ENCODE peak calls at places on chromosomes 2 and 18, in nine cellular contexts. E, M, A, J, F, G, T, W and O are unnamed samples.

GRCh38 chr18:23650963-23651927 is 11.5 kb downstream of the ANKRD29 start:
- DNase-seq in W (peak; percentile 89), G (no peak), T (no peak), E (no peak), F (no peak), A (peak; percentile 77), J (no peak), M (no peak), O (peak; percentile 68)

GRCh38 chr2:134669731-134670669 is 48.8 kb downstream of the TMEM163 start:
- DNase-seq in T (peak; percentile 42), A (no peak), E (peak; percentile 89), F (no peak), M (no peak), W (no peak), G (no peak), J (no peak), O (no peak)

GRCh38 chr2:148614024-148614331 is 30.6 kb upstream of the EPC2 start:
- DNase-seq in J (no peak), G (no peak), A (peak; percentile 22), M (no peak), T (no peak), F (no peak), W (no peak), E (no peak), O (peak; percentile 44)

GRCh38 chr2:33214857-33215256 is 261.6 kb upstream of the RASGRP3 start:
- DNase-seq in F (no peak), T (no peak), J (no peak), A (no peak), E (no peak), M (no peak), G (no peak), W (no peak), O (no peak)

GRCh38 chr2:6845312-6845711 is 20.4 kb downstream of the CMPK2 start:
- DNase-seq in T (no peak), E (no peak), A (no peak), G (no peak), M (no peak), W (peak; percentile 27), J (no peak), F (no peak), O (no peak)

GRCh38 chr2:174959787-174960186 is 45.4 kb downstream of the CHN1 start:
- DNase-seq in T (no peak), M (no peak), A (no peak), F (no peak), E (no peak), G (no peak), W (no peak), J (no peak), O (no peak)

GRCh38 chr2:213086566-213086965 is 64.8 kb downstream of the IKZF2 start:
- DNase-seq in M (no peak), W (peak; percentile 56), A (no peak), E (no peak), T (no peak), F (no peak), G (no peak), J (no peak), O (peak; percentile 18)

GRCh38 chr18:54125429-54125828 is 99.0 kb downstream of the MBD2 start:
- DNase-seq in M (no peak), A (no peak), E (no peak), W (no peak), G (no peak), T (no peak), J (no peak), F (no peak), O (peak; percentile 72)

GRCh38 chr18:11749305-11749704 is 60.2 kb downstream of the GNAL start:
- DNase-seq in W (no peak), A (no peak), T (no peak), M (no peak), F (no peak), J (no peak), E (no peak), G (no peak), O (no peak)

GRCh38 chr18:11750581-11751304 is 61.7 kb downstream of the GNAL start:
- DNase-seq in A (no peak), G (no peak), M (no peak), F (no peak), W (no peak), J (no peak), E (no peak), T (no peak), O (no peak)

GRCh38 chr18:11747731-11748130 is 58.7 kb downstream of the GNAL start:
- DNase-seq in W (no peak), F (no peak), E (no peak), A (no peak), G (no peak), M (no peak), T (no peak), J (no peak), O (no peak)

GRCh38 chr18:11750171-11750570 is 61.1 kb downstream of the GNAL start:
- DNase-seq in F (no peak), T (no peak), A (no peak), E (no peak), W (no peak), G (no peak), J (no peak), M (no peak), O (no peak)

DNA sequence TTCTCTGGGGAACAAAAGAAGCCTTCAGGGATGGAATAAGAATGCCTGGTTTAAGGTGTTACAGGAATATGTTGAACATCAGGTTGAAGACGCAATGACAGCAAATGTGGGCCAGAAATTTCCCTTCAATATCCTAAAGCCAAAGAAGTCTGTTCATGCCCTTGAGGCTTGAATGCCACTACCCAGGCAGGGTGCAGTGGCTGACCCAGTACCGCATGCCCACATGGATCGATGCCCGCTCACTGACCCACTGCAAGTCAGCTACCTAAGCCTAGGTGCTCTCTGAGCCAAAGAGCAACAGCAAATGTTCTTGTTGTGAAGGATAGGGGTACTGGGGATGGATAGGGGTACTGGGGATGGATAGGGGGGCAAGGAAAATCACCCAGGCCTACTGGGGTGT is 58.2 kb downstream of the GNAL start:
- DNase-seq in A (no peak), M (no peak), F (no peak), G (no peak), W (no peak), E (no peak), J (no peak), T (no peak), O (no peak)
- H3K27me3 ChIP-seq in A (peaks cover 79% of the 10 kb centered on the region), M (peaks cover 51% of the 10 kb centered on the region), F (peaks cover 30% of the 10 kb centered on the region), G (peaks cover 33% of the 10 kb centered on the region), W (peaks cover 12% of the 10 kb centered on the region), E (peaks cover 29% of the 10 kb centered on the region), J (no peaks in the 10 kb centered on the region), T (peaks cover 39% of the 10 kb centered on the region), O (peaks cover 94% of the 10 kb centered on the region)

GRCh38 chr18:60537074-60537473 is 164.5 kb upstream of the MC4R start:
- DNase-seq in A (no peak), E (no peak), J (no peak), F (no peak), M (no peak), T (no peak), G (no peak), W (no peak), O (no peak)

GRCh38 chr18:60538891-60539290 is 166.3 kb upstream of the MC4R start:
- DNase-seq in F (no peak), J (no peak), W (no peak), G (no peak), M (no peak), A (no peak), T (no peak), E (no peak), O (no peak)

GRCh38 chr18:60534539-60534938 is 162.0 kb upstream of the MC4R start:
- DNase-seq in E (no peak), F (no peak), J (no peak), A (peak; percentile 68), G (no peak), T (no peak), W (peak; percentile 79), M (no peak), O (no peak)
- H3K27ac ChIP-seq in E (no peak overlapping the region), F (peak overlapping the region; percentile 2), J (no peak overlapping the region), A (peak overlapping the region; percentile 18), G (no peak overlapping the region), T (no peak overlapping the region), W (no peak overlapping the region), M (no peak overlapping the region), O (no peak overlapping the region)

DNA sequence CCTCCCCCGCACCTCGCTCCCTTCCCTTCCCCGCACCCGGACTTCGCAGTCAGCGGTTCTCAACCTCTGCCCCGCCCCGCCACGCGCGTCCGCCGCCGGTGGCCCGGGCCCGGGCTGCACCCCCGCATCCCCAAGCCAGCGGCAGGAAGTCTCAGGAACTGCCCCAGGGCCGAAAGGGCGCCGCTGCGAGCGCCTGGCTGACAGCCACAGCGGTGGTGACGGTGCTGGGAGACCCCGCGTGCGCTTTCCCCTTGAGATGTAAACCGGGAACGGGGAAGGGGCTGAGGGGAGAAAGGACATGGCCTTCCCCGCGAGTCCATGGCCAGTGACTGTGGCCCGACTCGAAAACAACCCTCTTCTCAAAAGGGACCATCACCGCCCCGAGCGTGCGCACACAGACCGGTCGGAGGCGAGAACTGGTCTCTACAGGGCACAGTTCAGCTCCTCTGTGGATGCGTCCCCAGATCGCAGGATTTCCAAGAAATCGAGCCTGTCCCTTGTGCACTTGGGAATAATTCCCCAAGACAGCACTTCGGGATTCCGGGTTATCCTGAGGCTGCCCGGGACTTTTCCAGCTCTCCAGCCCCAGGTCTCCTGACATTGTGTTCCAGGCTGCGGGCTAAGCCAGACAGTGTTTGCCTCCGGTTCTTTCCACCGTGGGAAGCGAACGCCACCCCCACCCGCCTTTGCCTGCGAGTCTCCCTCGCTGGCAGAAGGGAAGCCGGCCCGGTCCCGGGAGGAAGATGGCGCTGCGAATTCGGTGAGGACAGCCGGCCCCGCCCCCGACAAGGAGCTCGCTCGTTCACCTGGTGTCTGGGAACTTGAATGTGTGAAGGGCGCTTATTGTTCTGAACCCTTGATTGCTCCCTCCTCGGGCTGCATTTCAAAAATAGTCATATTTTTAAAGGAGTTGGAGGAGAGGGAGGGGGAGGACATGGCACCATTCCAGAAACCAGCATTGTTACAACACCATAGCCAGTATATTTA is 2.7 kb downstream of the LRATD1 start:
- DNase-seq in A (peak; percentile 82), F (peak; percentile 89), E (peak; percentile 85), T (no peak), W (peak; percentile 72), G (peak; percentile 62), M (peak; percentile 76), J (peak; percentile 76), O (peak; percentile 4)
- TF ChIP-seq CTCF in A (peak; percentile 20), F (no peak), E (no peak), T (no peak), W (no peak), G (no peak), M (no peak), J (no peak), O (no peak)

GRCh38 chr2:172081248-172082022 is 3.9 kb upstream of the DLX1 start:
- DNase-seq in T (no peak), A (no peak), E (no peak), W (no peak), G (no peak), J (no peak), M (no peak), F (no peak), O (no peak)

GRCh38 chr2:172083725-172084483 is 1.4 kb upstream of the DLX1 start:
- DNase-seq in T (no peak), A (no peak), W (no peak), F (no peak), M (no peak), G (no peak), J (no peak), E (no peak), O (no peak)

GRCh38 chr2:172082105-172082943 is 3.0 kb upstream of the DLX1 start:
- DNase-seq in M (no peak), G (no peak), W (no peak), J (no peak), T (no peak), F (no peak), E (no peak), A (no peak), O (no peak)

GRCh38 chr2:172084484-172084733 is 898 bp upstream of the DLX1 start:
- DNase-seq in M (no peak), E (no peak), W (no peak), J (no peak), F (no peak), A (peak; percentile 62), T (no peak), G (no peak), O (no peak)

DNA sequence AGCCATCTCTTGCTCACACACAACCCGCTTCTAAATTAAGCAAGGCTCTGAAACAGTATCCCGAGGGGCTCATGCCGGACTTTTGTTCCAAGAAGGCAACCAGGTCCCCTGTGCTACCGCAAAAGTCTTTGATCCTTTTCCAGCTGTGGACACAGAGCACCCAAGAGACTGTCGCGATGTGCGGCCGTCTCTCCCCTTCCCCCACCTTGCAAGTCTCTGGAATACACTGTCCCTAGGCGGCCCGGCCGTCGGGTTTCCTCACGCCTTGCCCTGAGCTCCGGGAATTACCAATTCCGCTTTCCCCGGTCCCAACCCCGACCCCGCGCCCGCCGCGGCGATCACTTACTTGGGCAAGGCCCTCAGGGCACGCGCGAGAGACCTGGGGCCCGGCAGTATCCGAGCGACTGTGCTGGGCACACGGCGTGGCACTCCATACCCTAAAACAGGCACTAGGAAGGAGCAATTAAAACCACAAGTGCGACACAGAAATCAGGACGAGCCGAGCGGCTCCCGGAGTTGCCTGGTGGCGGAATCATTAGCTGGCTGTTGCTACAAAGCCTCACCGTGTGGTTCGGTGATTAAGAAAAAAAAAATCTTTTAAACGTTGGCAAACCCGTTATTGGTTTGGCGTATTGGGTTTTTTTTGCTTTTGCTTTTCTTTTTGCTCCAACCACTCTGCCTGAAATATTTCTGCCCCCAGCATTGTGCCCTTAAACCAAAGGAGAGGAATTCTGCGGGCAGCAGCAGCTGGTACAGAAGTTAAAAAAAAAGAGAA is 2.2 kb upstream of the DLX1 start:
- DNase-seq in W (no peak), M (no peak), E (no peak), J (no peak), A (no peak), F (peak; percentile 63), T (no peak), G (no peak), O (no peak)
- H3K27me3 ChIP-seq in W (peaks cover 63% of the 10 kb centered on the region), M (peaks cover 100% of the 10 kb centered on the region), E (peaks cover 97% of the 10 kb centered on the region), J (peaks cover 57% of the 10 kb centered on the region), A (no peaks in the 10 kb centered on the region), F (peaks cover 29% of the 10 kb centered on the region), T (peaks cover 100% of the 10 kb centered on the region), G (peaks cover 85% of the 10 kb centered on the region), O (no peaks in the 10 kb centered on the region)